ENCODE peak calls at places on chromosomes 1 and 21, in nine cellular contexts. O is CD4-positive, CD25-positive, alpha-beta regulatory T cell; A is fibroblast of lung; E is breast epithelium; N is tibial nerve; C is A673; J is K562; V is OCI-LY7; D is MM.1S. P is an unnamed sample.

GRCh38 chr1:110112656-110113055 is 413 bp downstream of the UBL4B start:
- DNase-seq in O (no peak), A (no peak), E (no peak), N (no peak), C (no peak), J (no peak), V (no peak), D (no peak), P (no peak)

GRCh38 chr1:83813571-83813970 is 185.4 kb downstream of the TTLL7 start:
- DNase-seq in O (no peak), A (no peak), E (no peak), N (no peak), C (no peak), J (no peak), V (no peak), D (no peak), P (no peak)

GRCh38 chr1:105362438-105362837 is 1612.7 kb downstream of the AMY1C start:
- DNase-seq in O (no peak), A (no peak), E (no peak), N (no peak), C (no peak), J (no peak), V (no peak), D (no peak), P (no peak)

GRCh38 chr1:44062656-44063055 is 31.4 kb upstream of the SLC6A9 start:
- DNase-seq in O (no peak), A (no peak), E (no peak), N (no peak), C (no peak), J (no peak), V (no peak), D (no peak), P (no peak)

GRCh38 chr1:160626560-160627342 is 20.1 kb downstream of the SLAMF1 start:
- DNase-seq in O (no peak), A (no peak), E (no peak), N (no peak), C (no peak), J (peak; percentile 42), V (no peak), D (no peak), P (no peak)

GRCh38 chr1:232038704-232039103 is 412.1 kb downstream of the DISC1 start:
- DNase-seq in O (no peak), A (no peak), E (no peak), N (no peak), C (peak; percentile 58), J (no peak), V (no peak), D (no peak), P (no peak)

GRCh38 chr1:16367968-16368910 is 1.2 kb downstream of the SZRD1 start:
- DNase-seq in O (no peak), A (peak; percentile 33), E (no peak), N (no peak), C (no peak), J (no peak), V (peak; percentile 19), D (peak; percentile 19), P (no peak)

GRCh38 chr1:203361843-203362524 is 11.1 kb upstream of the FMOD start:
- DNase-seq in O (no peak), A (peak; percentile 46), E (no peak), N (no peak), C (no peak), J (no peak), V (peak; percentile 72), D (no peak), P (no peak)

GRCh38 chr1:54105736-54106269 is 47.0 kb downstream of the CDCP2 start:
- DNase-seq in O (no peak), A (peak; percentile 25), E (no peak), N (no peak), C (no peak), J (no peak), V (no peak), D (no peak), P (no peak)

GRCh38 chr1:240522122-240522822 is 89.7 kb downstream of the GREM2 start:
- DNase-seq in O (no peak), A (no peak), E (no peak), N (no peak), C (no peak), J (no peak), V (no peak), D (no peak), P (no peak)

GRCh38 chr21:29691616-29692491 is 247.9 kb downstream of the GRIK1 start:
- DNase-seq in O (no peak), A (no peak), E (no peak), N (no peak), C (no peak), J (no peak), V (no peak), D (no peak), P (no peak)

GRCh38 chr1:221963742-221964141 is 221.9 kb upstream of the DUSP10 start:
- DNase-seq in O (no peak), A (no peak), E (no peak), N (no peak), C (no peak), J (no peak), V (no peak), D (no peak), P (no peak)

GRCh38 chr1:72140222-72140621 is 142.1 kb downstream of the NEGR1 start:
- DNase-seq in O (no peak), A (no peak), E (no peak), N (no peak), C (no peak), J (no peak), V (no peak), D (no peak), P (no peak)

GRCh38 chr1:39954870-39955546 is at the start of gene MFSD2A:
- DNase-seq in O (peak; percentile 78), A (peak; percentile 82), E (peak; percentile 92), N (peak; percentile 86), C (peak; percentile 96), J (peak; percentile 54), V (peak; percentile 88), D (peak; percentile 92), P (peak; percentile 90)
- H3K4me1 ChIP-seq in O (peaks cover 21% of the 10 kb centered on the region), A (peaks cover 5% of the 10 kb centered on the region), E (no peaks in the 10 kb centered on the region), N (no peaks in the 10 kb centered on the region), C (peaks cover 6% of the 10 kb centered on the region), J (peaks cover 16% of the 10 kb centered on the region), V (peaks cover 26% of the 10 kb centered on the region), D (peaks cover 16% of the 10 kb centered on the region), P (peaks cover 32% of the 10 kb centered on the region)

GRCh38 chr1:64839732-64840405 is 95.0 kb downstream of the RAVER2 start:
- DNase-seq in O (no peak), A (no peak), E (no peak), N (no peak), C (no peak), J (no peak), V (no peak), D (no peak), P (no peak)
- H3K36me3 ChIP-seq in O (peaks cover 91% of the 10 kb centered on the region), A (peaks cover 27% of the 10 kb centered on the region), E (no peaks in the 10 kb centered on the region), N (peaks cover 86% of the 10 kb centered on the region), C (peaks cover 94% of the 10 kb centered on the region), J (peaks cover 72% of the 10 kb centered on the region), V (peaks cover 89% of the 10 kb centered on the region), D (peaks cover 11% of the 10 kb centered on the region), P (peaks cover 77% of the 10 kb centered on the region)

GRCh38 chr1:187270256-187270655 is 441.5 kb downstream of the PLA2G4A start:
- DNase-seq in O (no peak), A (no peak), E (no peak), N (no peak), C (no peak), J (no peak), V (no peak), D (peak; percentile 71), P (no peak)
- H3K4me3 ChIP-seq in O (no peak overlapping the region), A (no peak overlapping the region), E (no peak overlapping the region), N (no peak overlapping the region), C (peak overlapping the region; percentile 4), J (no peak overlapping the region), V (no peak overlapping the region), D (peak overlapping the region; percentile 61), P (no peak overlapping the region)

GRCh38 chr1:192808588-192809285 is at the start of gene RGS2:
- DNase-seq in O (peak; percentile 85), A (peak; percentile 95), E (peak; percentile 81), N (peak; percentile 82), C (peak; percentile 94), J (peak; percentile 97), V (peak; percentile 94), D (peak; percentile 98), P (peak; percentile 96)

GRCh38 chr1:192807221-192807967 is 1.4 kb upstream of the RGS2 start:
- DNase-seq in O (no peak), A (peak; percentile 66), E (no peak), N (no peak), C (peak; percentile 72), J (no peak), V (peak; percentile 49), D (no peak), P (no peak)

GRCh38 chr1:192809286-192810252 is 730 bp downstream of the RGS2 start:
- DNase-seq in O (peak; percentile 33), A (peak; percentile 70), E (no peak), N (no peak), C (peak; percentile 68), J (peak; percentile 35), V (peak; percentile 71), D (peak; percentile 64), P (peak; percentile 74)

GRCh38 chr1:192805832-192806323 is 3.0 kb upstream of the RGS2 start:
- DNase-seq in O (peak; percentile 6), A (peak; percentile 90), E (no peak), N (no peak), C (peak; percentile 85), J (peak; percentile 63), V (peak; percentile 73), D (peak; percentile 69), P (no peak)

GRCh38 chr1:192807968-192808587 is 761 bp upstream of the RGS2 start:
- DNase-seq in O (no peak), A (peak; percentile 74), E (no peak), N (no peak), C (peak; percentile 58), J (no peak), V (no peak), D (no peak), P (no peak)
- H3K4me1 ChIP-seq in O (peaks cover 30% of the 10 kb centered on the region), A (peaks cover 4% of the 10 kb centered on the region), E (no peaks in the 10 kb centered on the region), N (no peaks in the 10 kb centered on the region), C (peaks cover 16% of the 10 kb centered on the region), J (peaks cover 14% of the 10 kb centered on the region), V (peaks cover 36% of the 10 kb centered on the region), D (peaks cover 16% of the 10 kb centered on the region), P (peaks cover 14% of the 10 kb centered on the region)

DNA sequence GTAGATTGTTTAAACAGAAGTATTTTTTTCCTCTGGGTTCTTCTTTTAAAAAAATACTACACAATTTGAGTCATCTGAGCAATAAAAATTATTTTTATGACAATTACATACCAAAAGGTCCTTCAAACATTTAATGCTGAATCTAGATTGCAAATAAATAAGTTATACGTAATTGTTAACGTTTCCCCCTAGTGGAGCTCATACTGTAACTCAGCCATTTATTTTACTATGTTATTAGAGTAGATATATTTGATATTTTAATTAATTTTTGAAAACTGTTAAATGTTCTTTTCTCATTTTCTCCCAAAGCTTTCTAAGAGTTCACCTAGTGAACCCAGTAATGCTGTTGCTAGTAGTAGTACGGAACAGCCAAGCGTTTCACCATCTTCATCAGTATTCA is 33.5 kb downstream of the ZMYM1 start:
- DNase-seq in O (no peak), A (peak; percentile 29), E (no peak), N (no peak), C (no peak), J (no peak), V (peak; percentile 6), D (no peak), P (no peak)
- H3K36me3 ChIP-seq in O (peaks cover 5% of the 10 kb centered on the region), A (no peaks in the 10 kb centered on the region), E (no peaks in the 10 kb centered on the region), N (peaks cover 65% of the 10 kb centered on the region), C (peaks cover 25% of the 10 kb centered on the region), J (peaks cover 18% of the 10 kb centered on the region), V (no peaks in the 10 kb centered on the region), D (no peaks in the 10 kb centered on the region), P (peaks cover 49% of the 10 kb centered on the region)